ENCODE peak calls at places on chromosomes 5 and 9, in seven cellular contexts. One of them, this sample, is unnamed.
A peak's percentile ranks its signal among the peaks of the same experiment; 100 is the strongest.

GRCh38 chr5:61919920-61920319 is 386.1 kb upstream of the KIF2A start:
- DNase-seq in MCF 10A: peak; percentile 92
- DNase-seq in HFF-Myc: no peak
- DNase-seq in occipital lobe: no peak
- DNase-seq in OCI-LY7: no peak
- DNase-seq in lower lobe of right lung: peak; percentile 52
- DNase-seq in T-helper 9 cell: no peak
- DNase-seq in this sample: peak; percentile 97

GRCh38 chr9:115531410-115532130 is 413.6 kb upstream of the TNC start:
- DNase-seq in MCF 10A: no peak
- DNase-seq in HFF-Myc: no peak
- DNase-seq in occipital lobe: no peak
- DNase-seq in OCI-LY7: no peak
- DNase-seq in lower lobe of right lung: no peak
- DNase-seq in T-helper 9 cell: no peak
- DNase-seq in this sample: peak; percentile 77

GRCh38 chr5:172731286-172732073 is 39.5 kb downstream of the DUSP1 start:
- DNase-seq in MCF 10A: peak; percentile 89
- DNase-seq in HFF-Myc: no peak
- DNase-seq in occipital lobe: no peak
- DNase-seq in OCI-LY7: no peak
- DNase-seq in lower lobe of right lung: peak; percentile 75
- DNase-seq in T-helper 9 cell: no peak
- DNase-seq in this sample: peak; percentile 84

GRCh38 chr9:123985869-123986268 is 25.7 kb upstream of the LHX2 start:
- DNase-seq in MCF 10A: no peak
- DNase-seq in HFF-Myc: no peak
- DNase-seq in occipital lobe: no peak
- DNase-seq in OCI-LY7: no peak
- DNase-seq in lower lobe of right lung: no peak
- DNase-seq in T-helper 9 cell: no peak
- DNase-seq in this sample: no peak

GRCh38 chr9:89933578-89933977 is 328.8 kb downstream of the GADD45G start:
- DNase-seq in MCF 10A: no peak
- DNase-seq in HFF-Myc: no peak
- DNase-seq in occipital lobe: no peak
- DNase-seq in OCI-LY7: no peak
- DNase-seq in lower lobe of right lung: no peak
- DNase-seq in T-helper 9 cell: no peak
- DNase-seq in this sample: no peak

GRCh38 chr9:85740821-85741111 is 988 bp downstream of the AGTPBP1 start:
- DNase-seq in MCF 10A: peak; percentile 40
- DNase-seq in HFF-Myc: no peak
- DNase-seq in occipital lobe: no peak
- DNase-seq in OCI-LY7: no peak
- DNase-seq in lower lobe of right lung: no peak
- DNase-seq in T-helper 9 cell: no peak
- DNase-seq in this sample: peak; percentile 31

GRCh38 chr5:180519098-180519497 is 24.9 kb downstream of the CNOT6 start:
- DNase-seq in MCF 10A: no peak
- DNase-seq in HFF-Myc: no peak
- DNase-seq in occipital lobe: no peak
- DNase-seq in OCI-LY7: no peak
- DNase-seq in lower lobe of right lung: no peak
- DNase-seq in T-helper 9 cell: no peak
- DNase-seq in this sample: no peak

GRCh38 chr5:79858097-79858723 is 132.9 kb downstream of the MTX3 start:
- DNase-seq in MCF 10A: peak; percentile 71
- DNase-seq in HFF-Myc: peak; percentile 33
- DNase-seq in occipital lobe: peak; percentile 39
- DNase-seq in OCI-LY7: peak; percentile 73
- DNase-seq in lower lobe of right lung: peak; percentile 67
- DNase-seq in T-helper 9 cell: peak; percentile 79
- DNase-seq in this sample: peak; percentile 61

GRCh38 chr9:133226219-133227171 is 17.4 kb upstream of the OBP2B start:
- DNase-seq in MCF 10A: no peak
- DNase-seq in HFF-Myc: no peak
- DNase-seq in occipital lobe: no peak
- DNase-seq in OCI-LY7: no peak
- DNase-seq in lower lobe of right lung: peak; percentile 19
- DNase-seq in T-helper 9 cell: no peak
- DNase-seq in this sample: no peak

GRCh38 chr9:32431940-32432555 is 47.6 kb downstream of the ACO1 start:
- DNase-seq in MCF 10A: peak; percentile 51
- DNase-seq in HFF-Myc: peak; percentile 22
- DNase-seq in occipital lobe: no peak
- DNase-seq in OCI-LY7: peak; percentile 35
- DNase-seq in lower lobe of right lung: no peak
- DNase-seq in T-helper 9 cell: peak; percentile 20
- DNase-seq in this sample: no peak

GRCh38 chr9:10999646-11000045 is 386.8 kb upstream of the PTPRD start:
- DNase-seq in MCF 10A: no peak
- DNase-seq in HFF-Myc: no peak
- DNase-seq in occipital lobe: no peak
- DNase-seq in OCI-LY7: no peak
- DNase-seq in lower lobe of right lung: no peak
- DNase-seq in T-helper 9 cell: no peak
- DNase-seq in this sample: no peak

GRCh38 chr5:73451218-73452130 is 2.9 kb upstream of the FOXD1 start:
- DNase-seq in MCF 10A: peak; percentile 45
- DNase-seq in HFF-Myc: no peak
- DNase-seq in occipital lobe: no peak
- DNase-seq in OCI-LY7: peak; percentile 27
- DNase-seq in lower lobe of right lung: peak; percentile 72
- DNase-seq in T-helper 9 cell: peak; percentile 70
- DNase-seq in this sample: no peak

GRCh38 chr5:155150012-155150411 is 136.5 kb downstream of the KIF4B start:
- DNase-seq in MCF 10A: peak; percentile 18
- DNase-seq in HFF-Myc: no peak
- DNase-seq in occipital lobe: no peak
- DNase-seq in OCI-LY7: peak; percentile 3
- DNase-seq in lower lobe of right lung: no peak
- DNase-seq in T-helper 9 cell: no peak
- DNase-seq in this sample: no peak

GRCh38 chr5:54013556-54014157 is 296.7 kb downstream of the ARL15 start:
- DNase-seq in MCF 10A: peak; percentile 79
- DNase-seq in HFF-Myc: peak; percentile 59
- DNase-seq in occipital lobe: no peak
- DNase-seq in OCI-LY7: no peak
- DNase-seq in lower lobe of right lung: peak; percentile 50
- DNase-seq in T-helper 9 cell: no peak
- DNase-seq in this sample: peak; percentile 95

GRCh38 chr5:102865171-102865509 is 110.0 kb downstream of the PAM start:
- DNase-seq in MCF 10A: no peak
- DNase-seq in HFF-Myc: no peak
- DNase-seq in occipital lobe: no peak
- DNase-seq in OCI-LY7: no peak
- DNase-seq in lower lobe of right lung: no peak
- DNase-seq in T-helper 9 cell: no peak
- DNase-seq in this sample: peak; percentile 18

GRCh38 chr5:127025507-127025906 is 4.9 kb downstream of the MARCHF3 start:
- DNase-seq in MCF 10A: no peak
- DNase-seq in HFF-Myc: no peak
- DNase-seq in occipital lobe: no peak
- DNase-seq in OCI-LY7: no peak
- DNase-seq in lower lobe of right lung: no peak
- DNase-seq in T-helper 9 cell: no peak
- DNase-seq in this sample: no peak

This sample was measured in bronchial epithelial cell.